ENCODE peak calls at places on chromosomes 16 and 17, in six cellular contexts. L is GM12878, U is GM12891, J is K562, R is HepG2, E is H1. Z is an unnamed sample.

GRCh38 chr16:11100239-11100750 is 155.7 kb downstream of the SOCS1 start:
- DNase-seq in U (no peak), L (peak; percentile 74), E (peak; percentile 60), J (peak; percentile 80), R (no peak), Z (no peak)

GRCh38 chr17:58415371-58416055 is 1.8 kb downstream of the RNF43 start:
- DNase-seq in R (peak; percentile 74), U (no peak), L (no peak), E (no peak), J (peak; percentile 24), Z (no peak)

GRCh38 chr17:35372846-35373531 is 432 bp downstream of the SLFN11 start:
- DNase-seq in J (no peak), L (no peak), E (no peak), R (no peak), U (peak; percentile 17), Z (no peak)

GRCh38 chr17:58289869-58290268 is 9.1 kb upstream of the MPO start:
- DNase-seq in E (peak; percentile 3), J (peak; percentile 57), L (no peak), R (peak; percentile 20), U (no peak), Z (no peak)

GRCh38 chr17:5468075-5468473 is 708 bp downstream of the DHX33 start:
- DNase-seq in E (no peak), J (peak; percentile 19), L (no peak), R (no peak), U (no peak), Z (no peak)

GRCh38 chr17:7929158-7930029 is at the start of gene KCNAB3:
- DNase-seq in J (peak; percentile 22), U (no peak), R (no peak), E (peak; percentile 83), L (no peak), Z (no peak)

GRCh38 chr16:60261425-60261824 is 1527.3 kb upstream of the GOT2 start:
- DNase-seq in L (no peak), E (no peak), R (no peak), J (no peak), U (no peak), Z (no peak)

GRCh38 chr16:12675852-12676251 is 127.8 kb downstream of the CPPED1 start:
- DNase-seq in E (no peak), J (peak; percentile 49), R (no peak), L (no peak), U (no peak), Z (no peak)

GRCh38 chr17:71748872-71749271 is 371.9 kb upstream of the SOX9 start:
- DNase-seq in R (no peak), E (no peak), L (no peak), U (no peak), J (no peak), Z (no peak)

GRCh38 chr17:15469260-15469659 is 1.8 kb upstream of the CDRT4 start:
- DNase-seq in U (no peak), L (no peak), J (no peak), E (no peak), R (no peak), Z (no peak)
- TF ChIP-seq TAF1 in U (no peak), L (no peak), J (no peak), E (no peak), R (no peak), Z (no peak)

GRCh38 chr16:58443783-58444182 is 51.5 kb downstream of the GINS3 start:
- DNase-seq in R (no peak), J (no peak), U (no peak), L (no peak), E (no peak), Z (no peak)
- TF ChIP-seq POLR2A in R (no peak), J (no peak), U (no peak), L (no peak), E (no peak), Z (no peak)

GRCh38 chr16:1470543-1471251 is 4.1 kb downstream of the CLCN7 start:
- DNase-seq in J (peak; percentile 40), U (no peak), L (no peak), E (peak; percentile 40), R (no peak), Z (no peak)

GRCh38 chr16:1468456-1468855 is 6.4 kb downstream of the CLCN7 start:
- DNase-seq in E (peak; percentile 39), R (no peak), J (no peak), U (no peak), L (no peak), Z (no peak)

GRCh38 chr16:1471569-1472194 is 3.1 kb downstream of the CLCN7 start:
- DNase-seq in E (peak; percentile 38), L (no peak), J (no peak), R (no peak), U (no peak), Z (no peak)

GRCh38 chr16:1466968-1467521 is 7.8 kb downstream of the CLCN7 start:
- DNase-seq in E (peak; percentile 37), L (no peak), U (no peak), R (no peak), J (no peak), Z (no peak)

DNA sequence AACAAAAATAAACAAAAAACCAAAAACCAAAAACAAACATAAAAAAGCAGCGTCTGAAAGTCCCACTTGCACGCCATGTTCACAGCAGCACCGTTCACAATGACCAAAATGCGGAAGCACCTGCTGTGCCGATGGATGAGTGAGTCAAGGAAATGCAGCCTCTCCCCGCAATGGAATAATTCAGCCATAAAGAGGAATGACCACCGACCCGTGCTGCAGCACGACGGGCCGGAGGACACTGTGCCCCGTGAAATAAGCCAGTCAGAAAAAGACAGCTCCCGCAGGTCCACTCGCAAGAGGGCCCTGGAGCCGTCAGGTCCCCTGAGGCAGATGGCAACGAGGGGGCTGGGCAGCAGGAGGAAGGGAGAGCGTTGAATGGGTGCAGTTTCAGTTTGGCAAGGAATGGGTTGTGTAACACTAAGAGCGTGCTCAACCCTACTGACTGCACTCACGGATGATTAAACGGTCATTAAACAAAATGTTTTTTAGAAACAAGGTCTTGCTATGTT is 5.1 kb downstream of the CLCN7 start:
- DNase-seq in J (no peak), L (no peak), E (peak; percentile 35), R (no peak), U (no peak), Z (no peak)
- TF ChIP-seq POLR2AphosphoS5 in J (no peak), L (peak; percentile 69), E (no peak), R (no peak), U (no peak), Z (no peak)

DNA sequence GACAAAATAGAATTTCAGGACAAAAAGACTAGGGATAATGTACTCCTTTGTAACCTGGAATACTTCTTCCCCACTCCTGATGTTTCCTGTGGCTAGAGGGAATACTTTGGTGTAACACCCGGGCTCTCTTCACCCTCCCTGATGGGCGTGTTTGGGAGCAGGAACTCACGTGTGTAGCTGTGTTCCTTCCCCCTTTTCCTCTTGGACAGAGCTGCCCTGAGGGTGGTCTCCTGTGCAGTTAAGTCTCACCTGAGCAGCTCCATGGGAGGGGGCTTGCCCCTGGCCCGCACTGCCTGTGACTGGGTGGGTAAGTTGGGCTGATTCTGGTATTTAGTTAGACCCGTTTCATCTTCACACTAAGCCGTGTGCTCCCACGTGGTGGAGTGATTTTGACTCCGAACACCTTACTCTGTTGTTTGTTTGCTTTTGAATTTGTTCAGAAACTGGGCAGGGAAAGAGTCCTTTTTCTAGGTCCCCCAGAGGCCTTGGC is 87.9 kb downstream of the OR1D5 start:
- DNase-seq in U (no peak), R (peak; percentile 87), E (no peak), L (no peak), J (peak; percentile 12), Z (no peak)
- TF ChIP-seq TAF1 in U (no peak), R (peak; percentile 87), E (no peak), L (no peak), J (no peak), Z (no peak)

GRCh38 chr16:86222541-86222940 is 287.8 kb upstream of the FOXF1 start:
- DNase-seq in J (no peak), E (no peak), U (no peak), R (no peak), L (no peak), Z (no peak)
- TF ChIP-seq POLR2A in J (no peak), E (no peak), U (no peak), R (no peak), L (no peak), Z (no peak)

GRCh38 chr16:31487076-31487719 is 4.3 kb downstream of the SLC5A2 start:
- DNase-seq in R (no peak), U (no peak), E (no peak), J (no peak), L (no peak), Z (no peak)

GRCh38 chr16:31486036-31486435 is 3.1 kb downstream of the SLC5A2 start:
- DNase-seq in U (no peak), L (no peak), E (no peak), R (no peak), J (no peak), Z (no peak)

GRCh38 chr16:31489616-31490584 is 7.0 kb downstream of the SLC5A2 start:
- DNase-seq in E (no peak), R (no peak), J (no peak), L (no peak), U (no peak), Z (no peak)

GRCh38 chr16:31488630-31489564 is 6.0 kb downstream of the SLC5A2 start:
- DNase-seq in L (no peak), J (no peak), E (no peak), U (no peak), R (no peak), Z (no peak)

DNA sequence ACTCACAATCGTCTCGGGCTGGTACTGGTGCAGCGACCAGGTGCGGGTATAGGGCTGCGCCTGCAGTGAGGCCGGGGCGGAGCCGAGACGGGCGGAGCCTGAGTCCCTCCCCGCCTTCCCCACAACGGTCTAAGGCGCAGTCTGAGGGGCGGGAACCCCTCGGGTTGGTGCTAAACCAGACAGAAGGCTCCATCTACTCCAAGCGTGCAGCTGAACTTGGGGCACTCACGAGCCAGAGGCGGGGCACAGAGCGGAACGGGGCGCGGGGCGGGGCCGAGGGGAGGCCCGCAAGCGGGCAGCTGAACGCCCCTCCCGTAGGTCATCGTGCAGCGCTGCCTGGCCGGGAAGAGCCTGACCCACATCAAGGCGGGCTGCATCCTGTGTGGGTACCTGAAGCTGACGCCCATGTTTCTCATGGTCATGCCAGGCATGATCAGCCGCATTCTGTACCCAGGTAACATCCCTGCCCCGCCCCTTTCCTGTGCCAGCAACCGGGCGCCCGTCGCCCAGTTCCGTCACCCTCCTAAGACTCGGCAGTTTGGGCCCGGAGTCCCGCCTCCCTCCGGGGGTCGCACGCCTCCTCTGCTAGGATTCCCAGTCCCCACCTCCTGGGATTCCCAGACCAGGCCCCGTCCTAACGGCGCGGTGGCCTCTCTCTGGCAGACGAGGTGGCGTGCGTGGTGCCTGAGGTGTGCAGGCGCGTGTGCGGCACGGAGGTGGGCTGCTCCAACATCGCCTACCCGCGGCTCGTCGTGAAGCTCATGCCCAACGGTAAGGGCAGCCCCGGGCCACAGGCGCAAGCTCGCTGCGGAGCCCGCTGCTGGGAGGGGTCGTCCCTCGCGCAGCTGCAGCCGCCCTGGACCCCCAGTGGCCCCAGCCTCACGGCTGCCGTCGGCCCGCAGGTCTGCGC is 5.1 kb downstream of the SLC5A2 start:
- DNase-seq in L (no peak), E (peak; percentile 87), R (no peak), U (peak; percentile 93), J (no peak), Z (peak; percentile 71)
- TF ChIP-seq POLR2AphosphoS5 in L (no peak), E (peak; percentile 60), R (no peak), U (no peak), J (no peak), Z (no peak)